ENCODE peak calls at places on chromosomes 16 and 17, in seven cellular contexts. U is WTC11, C is NCI-H2081, S is coronary artery, Z is foreskin keratinocyte, D is GM10248, M is pancreas. W is an unnamed sample.

GRCh38 chr17:1030684-1031557 is 34.0 kb downstream of the TIMM22 start:
- DNase-seq in M (no peak), Z (no peak), U (peak; percentile 39), D (no peak), S (no peak), C (no peak), W (no peak)

GRCh38 chr17:7405413-7405881 is 1.6 kb upstream of the TMEM256 start:
- DNase-seq in C (no peak), S (no peak), Z (no peak), U (no peak), M (no peak), D (no peak), W (no peak)

GRCh38 chr17:17511971-17512858 is 16.0 kb upstream of the RASD1 start:
- DNase-seq in M (no peak), U (no peak), Z (peak; percentile 61), S (no peak), C (no peak), D (no peak), W (peak; percentile 21)

GRCh38 chr16:81265658-81266451 is 27.4 kb downstream of the BCO1 start:
- DNase-seq in U (no peak), C (no peak), Z (no peak), M (peak; percentile 9), D (no peak), S (no peak), W (peak; percentile 71)

GRCh38 chr17:50027639-50028206 is 28.2 kb upstream of the ITGA3 start:
- DNase-seq in D (no peak), Z (peak; percentile 99), M (no peak), S (peak; percentile 93), C (no peak), U (no peak), W (peak; percentile 62)

GRCh38 chr16:57258226-57258909 is 13.3 kb downstream of the ARL2BP start:
- DNase-seq in C (no peak), Z (no peak), U (no peak), D (no peak), S (no peak), M (peak; percentile 2), W (no peak)

GRCh38 chr16:47018223-47018891 is 44.9 kb upstream of the DNAJA2 start:
- DNase-seq in C (peak; percentile 1), Z (no peak), M (peak; percentile 33), D (peak; percentile 88), S (no peak), U (peak; percentile 56), W (peak; percentile 60)

GRCh38 chr16:89037261-89038152 is 56.1 kb upstream of the ACSF3 start:
- DNase-seq in M (no peak), S (no peak), C (no peak), Z (no peak), D (peak; percentile 65), U (peak; percentile 78), W (peak; percentile 46)

GRCh38 chr17:35969558-35970442 is 11.5 kb downstream of the CCL16 start:
- DNase-seq in S (no peak), M (peak; percentile 66), U (peak; percentile 88), Z (peak; percentile 13), D (peak; percentile 70), C (peak; percentile 80), W (peak; percentile 59)

GRCh38 chr17:82246365-82247174 is 17.7 kb downstream of the SLC16A3 start:
- DNase-seq in U (no peak), M (no peak), S (peak; percentile 74), Z (peak; percentile 82), C (peak; percentile 48), D (no peak), W (peak; percentile 69)

GRCh38 chr17:49557204-49558024 is 18.3 kb upstream of the NXPH3 start:
- DNase-seq in U (peak; percentile 70), D (peak; percentile 64), M (no peak), Z (no peak), S (no peak), C (peak; percentile 77), W (no peak)

GRCh38 chr17:27381007-27381501 is 75.2 kb upstream of the KSR1 start:
- DNase-seq in D (peak; percentile 91), C (no peak), U (peak; percentile 92), M (peak; percentile 13), S (no peak), Z (no peak), W (peak; percentile 71)

GRCh38 chr17:77475012-77475976 is 334.5 kb downstream of the SEC14L1 start:
- DNase-seq in C (no peak), S (no peak), Z (no peak), U (no peak), D (no peak), M (no peak), W (no peak)

GRCh38 chr16:87457724-87458423 is 35.0 kb downstream of the ZCCHC14 start:
- DNase-seq in M (no peak), C (no peak), S (no peak), Z (peak; percentile 92), U (no peak), D (peak; percentile 33), W (no peak)

GRCh38 chr17:17141279-17141678 is 64.9 kb downstream of the PLD6 start:
- DNase-seq in M (no peak), D (no peak), C (no peak), Z (no peak), U (no peak), S (no peak), W (no peak)

GRCh38 chr17:7204828-7205461 is 14.7 kb downstream of the DLG4 start:
- DNase-seq in U (peak; percentile 98), M (peak; percentile 80), S (peak; percentile 91), D (peak; percentile 96), C (peak; percentile 71), Z (no peak), W (peak; percentile 93)

GRCh38 chr16:9124908-9125584 is 33.6 kb downstream of the HAPSTR1 start:
- DNase-seq in M (no peak), C (no peak), D (no peak), Z (no peak), S (no peak), U (peak; percentile 42), W (no peak)

GRCh38 chr17:57459286-57459915 is 203.1 kb downstream of the MSI2 start:
- DNase-seq in C (no peak), U (no peak), S (no peak), Z (peak; percentile 33), M (no peak), D (no peak), W (no peak)

GRCh38 chr17:74276561-74277009 is 2.6 kb downstream of the DNAI2 start:
- DNase-seq in C (no peak), U (no peak), S (no peak), Z (no peak), D (no peak), M (no peak), W (no peak)

GRCh38 chr17:77840156-77840555 is 118.3 kb upstream of the TNRC6C start:
- DNase-seq in S (no peak), U (no peak), Z (no peak), C (no peak), D (no peak), M (no peak), W (peak; percentile 43)

GRCh38 chr17:71987634-71988033 is 133.2 kb upstream of the SOX9 start:
- DNase-seq in U (no peak), M (no peak), D (no peak), C (no peak), Z (no peak), S (no peak), W (no peak)

GRCh38 chr17:57722704-57723043 is 22.4 kb downstream of the CCDC182 start:
- DNase-seq in Z (no peak), M (no peak), U (no peak), S (no peak), D (no peak), C (no peak), W (no peak)

GRCh38 chr16:1602285-1602684 is 9.6 kb downstream of the IFT140 start:
- DNase-seq in C (no peak), S (no peak), Z (no peak), M (no peak), D (no peak), U (no peak), W (no peak)

GRCh38 chr16:74186589-74186988 is 110.0 kb upstream of the PSMD7 start:
- DNase-seq in U (no peak), C (peak; percentile 66), S (no peak), Z (no peak), D (no peak), M (no peak), W (no peak)

GRCh38 chr16:70778901-70779309 is 22.1 kb downstream of the VAC14 start:
- DNase-seq in D (no peak), U (peak; percentile 90), Z (peak; percentile 76), S (peak; percentile 84), C (no peak), M (no peak), W (no peak)

GRCh38 chr17:78316115-78316866 is 43.6 kb downstream of the SOCS3 start:
- DNase-seq in U (peak; percentile 33), C (no peak), D (peak; percentile 54), Z (no peak), M (no peak), S (no peak), W (no peak)

GRCh38 chr17:69486779-69487637 is 72.5 kb downstream of the MAP2K6 start:
- DNase-seq in S (no peak), M (no peak), D (no peak), U (no peak), C (no peak), Z (no peak), W (no peak)

GRCh38 chr17:78862073-78863023 is 21.7 kb upstream of the USP36 start:
- DNase-seq in Z (peak; percentile 66), S (peak; percentile 95), M (peak; percentile 94), U (no peak), C (no peak), D (no peak), W (peak; percentile 53)

GRCh38 chr16:8955828-8956227 is 7.9 kb downstream of the USP7 start:
- DNase-seq in S (no peak), U (no peak), C (no peak), Z (no peak), D (no peak), M (no peak), W (no peak)

GRCh38 chr17:66255112-66255511 is 25.9 kb upstream of the APOH start:
- DNase-seq in Z (no peak), U (no peak), M (peak; percentile 16), D (peak; percentile 48), C (peak; percentile 79), S (no peak), W (no peak)

GRCh38 chr17:43220511-43221125 is 7.8 kb downstream of the CCDC200 start:
- DNase-seq in Z (no peak), S (peak; percentile 50), D (no peak), M (no peak), C (no peak), U (no peak), W (no peak)

GRCh38 chr17:28059675-28060074 is 17.2 kb downstream of the NLK start:
- DNase-seq in M (no peak), D (no peak), U (no peak), C (no peak), Z (no peak), S (no peak), W (no peak)

GRCh38 chr16:80197790-80198201 is 343.0 kb upstream of the DYNLRB2 start:
- DNase-seq in C (no peak), S (no peak), Z (peak; percentile 95), D (no peak), U (no peak), M (no peak), W (no peak)

GRCh38 chr17:81423698-81424071 is 28.4 kb downstream of the BAHCC1 start:
- DNase-seq in Z (no peak), C (no peak), S (no peak), D (no peak), U (no peak), M (no peak), W (no peak)

GRCh38 chr16:67723940-67724339 is 4.8 kb upstream of the GFOD2 start:
- DNase-seq in U (no peak), C (no peak), M (no peak), Z (no peak), S (no peak), D (no peak), W (no peak)